ENCODE peak calls at places on chromosomes 3 and 15, in seven cellular contexts. B is endothelial cell; X is stimulated activated CD4-positive, alpha-beta T cell treated with anti-CD3 and anti-CD28 coated beads, Interleukin-2, amount 100 ng/mL, for 48 hours; V is dermis blood vessel endothelial cell; O is activated T-helper 1 cell treated with anti-CD3 and anti-CD28 coated beads, Interleukin-12 subunit alpha, Interleukin-12 subunit beta, Interleukin-2, Interleukin-4 antibody, amounts not matched to agents 30 ng/mL and 10 ng/mL and 1 ng/mL, durations not matched to agents 14 hours and 24 hours and 36 hours; C is thoracic aorta; R is adrenal gland. N is an unnamed sample.

GRCh38 chr15:97759363-97759762 is 201.1 kb upstream of the ARRDC4 start:
- DNase-seq in B (no peak), X (no peak), V (peak; percentile 30), O (no peak), C (no peak), R (no peak), N (no peak)

GRCh38 chr3:179653777-179654117 is 907 bp downstream of the USP13 start:
- DNase-seq in B (peak; percentile 16), X (peak; percentile 27), V (no peak), O (no peak), C (no peak), R (peak; percentile 64), N (peak; percentile 17)

GRCh38 chr3:127255516-127255915 is 32.3 kb downstream of the PRR20G start:
- DNase-seq in B (no peak), X (no peak), V (no peak), O (no peak), C (no peak), R (no peak), N (no peak)

GRCh38 chr3:41682996-41683395 is 278.9 kb downstream of the ULK4 start:
- DNase-seq in B (no peak), X (no peak), V (no peak), O (no peak), C (no peak), R (no peak), N (no peak)

GRCh38 chr15:58378241-58379085 is 53.3 kb upstream of the LIPC start:
- DNase-seq in B (no peak), X (no peak), V (peak; percentile 19), O (no peak), C (no peak), R (no peak), N (no peak)

GRCh38 chr15:66619152-66619903 is 53.5 kb upstream of the LCTL start:
- DNase-seq in B (peak; percentile 85), X (peak; percentile 51), V (peak; percentile 86), O (peak; percentile 31), C (peak; percentile 30), R (peak; percentile 87), N (peak; percentile 69)

GRCh38 chr15:60370105-60370803 is 27.5 kb downstream of the ANXA2 start:
- DNase-seq in B (no peak), X (no peak), V (peak; percentile 100), O (no peak), C (no peak), R (peak; percentile 46), N (no peak)

GRCh38 chr3:62332771-62333381 is 40.5 kb downstream of the FEZF2 start:
- DNase-seq in B (peak; percentile 15), X (no peak), V (peak; percentile 45), O (no peak), C (no peak), R (no peak), N (no peak)

GRCh38 chr3:138012526-138012925 is 2.6 kb downstream of the CLDN18 start:
- DNase-seq in B (no peak), X (no peak), V (no peak), O (no peak), C (no peak), R (no peak), N (no peak)

N was measured in dorsolateral prefrontal cortex.